ENCODE peak calls at places on chromosomes 16 and 17, in four cellular contexts. One of them, this sample, is unnamed.

GRCh38 chr17:29615048-29615385 is 7.7 kb downstream of the CORO6 start:
- DNase-seq in AG04450: no peak
- DNase-seq in Daoy: peak; percentile 29
- DNase-seq in glomerular endothelial cell: no peak
- DNase-seq in this sample: peak; percentile 69

GRCh38 chr16:51175081-51175480 is 24.0 kb upstream of the SALL1 start:
- DNase-seq in Daoy: no peak
- DNase-seq in AG04450: no peak
- DNase-seq in glomerular endothelial cell: no peak
- DNase-seq in this sample: no peak

GRCh38 chr16:23202166-23202565 is 19.6 kb downstream of the SCNN1G start:
- DNase-seq in glomerular endothelial cell: no peak
- DNase-seq in AG04450: no peak
- DNase-seq in Daoy: no peak
- DNase-seq in this sample: no peak

GRCh38 chr16:1464894-1465566 is 9.8 kb downstream of the CLCN7 start:
- DNase-seq in Daoy: no peak
- DNase-seq in AG04450: no peak
- DNase-seq in glomerular endothelial cell: no peak
- DNase-seq in this sample: no peak

GRCh38 chr16:495127-495748 is 32.3 kb upstream of the CAPN15 start:
- DNase-seq in Daoy: peak; percentile 34
- DNase-seq in glomerular endothelial cell: no peak
- DNase-seq in AG04450: peak; percentile 2
- DNase-seq in this sample: peak; percentile 86

GRCh38 chr16:16996830-16997229 is 473.9 kb downstream of the XYLT1 start:
- DNase-seq in AG04450: no peak
- DNase-seq in glomerular endothelial cell: no peak
- DNase-seq in Daoy: no peak
- DNase-seq in this sample: no peak

GRCh38 chr17:61460796-61461585 is 8.8 kb downstream of the TBX4 start:
- DNase-seq in glomerular endothelial cell: no peak
- DNase-seq in AG04450: no peak
- DNase-seq in Daoy: no peak
- DNase-seq in this sample: peak; percentile 51

GRCh38 chr16:69150146-69150865 is 17.9 kb downstream of the UTP4 start:
- DNase-seq in AG04450: peak; percentile 65
- DNase-seq in Daoy: peak; percentile 44
- DNase-seq in glomerular endothelial cell: peak; percentile 64
- DNase-seq in this sample: peak; percentile 70

GRCh38 chr16:89131783-89132182 is 38.1 kb downstream of the ACSF3 start:
- DNase-seq in AG04450: no peak
- DNase-seq in glomerular endothelial cell: no peak
- DNase-seq in Daoy: no peak
- DNase-seq in this sample: no peak

GRCh38 chr17:46035112-46035818 is 36.2 kb downstream of the STH start:
- DNase-seq in AG04450: no peak
- DNase-seq in glomerular endothelial cell: no peak
- DNase-seq in Daoy: no peak
- DNase-seq in this sample: no peak

GRCh38 chr17:36544049-36544319 is 735 bp upstream of the GGNBP2 start:
- DNase-seq in Daoy: peak; percentile 26
- DNase-seq in glomerular endothelial cell: no peak
- DNase-seq in AG04450: no peak
- DNase-seq in this sample: peak; percentile 84

GRCh38 chr17:21199311-21199710 is 14.7 kb downstream of the TMEM11 start:
- DNase-seq in Daoy: peak; percentile 43
- DNase-seq in AG04450: no peak
- DNase-seq in glomerular endothelial cell: no peak
- DNase-seq in this sample: peak; percentile 87

GRCh38 chr16:14111713-14112538 is 40.8 kb downstream of the MRTFB start:
- DNase-seq in AG04450: no peak
- DNase-seq in glomerular endothelial cell: no peak
- DNase-seq in Daoy: peak; percentile 23
- DNase-seq in this sample: no peak

GRCh38 chr17:18225121-18225561 is 294 bp upstream of the LLGL1 start:
- DNase-seq in Daoy: peak; percentile 98
- DNase-seq in AG04450: peak; percentile 84
- DNase-seq in glomerular endothelial cell: no peak
- DNase-seq in this sample: peak; percentile 99

GRCh38 chr17:16419929-16420271 is 4.5 kb downstream of the TRPV2 start:
- DNase-seq in AG04450: peak; percentile 50
- DNase-seq in glomerular endothelial cell: no peak
- DNase-seq in Daoy: peak; percentile 93
- DNase-seq in this sample: peak; percentile 69

GRCh38 chr17:65633988-65634387 is 72.5 kb upstream of the AXIN2 start:
- DNase-seq in AG04450: no peak
- DNase-seq in glomerular endothelial cell: peak; percentile 41
- DNase-seq in Daoy: no peak
- DNase-seq in this sample: no peak

This sample was measured in islet precursor cell.